ENCODE peak calls at places on chromosomes 7 and 10, in ten cellular contexts. F is esophagus muscularis mucosa, M is H1, N is spleen, D is K562, P is transverse colon, Y is prostate gland, C is endothelial cell of umbilical vein, L is suprapubic skin, R is breast epithelium. H is an unnamed sample.

GRCh38 chr7:81600608-81601007 is 169.2 kb downstream of the HGF start:
- DNase-seq in R (no peak), N (no peak), Y (no peak), L (no peak), C (no peak), F (no peak), D (no peak), P (no peak), M (no peak), H (no peak)

GRCh38 chr7:130276796-130277762 is 10.4 kb downstream of the CPA2 start:
- DNase-seq in M (no peak), D (no peak), F (no peak), N (no peak), R (no peak), P (no peak), L (no peak), Y (no peak), C (no peak), H (no peak)

GRCh38 chr7:30925117-30925516 is 13.5 kb downstream of the AQP1 start:
- DNase-seq in D (no peak), N (no peak), Y (no peak), M (no peak), L (peak; percentile 30), F (no peak), R (no peak), C (no peak), P (no peak), H (no peak)

GRCh38 chr7:157617401-157617800 is 280.6 kb downstream of the DNAJB6 start:
- DNase-seq in D (no peak), N (no peak), R (no peak), Y (no peak), P (no peak), L (no peak), M (no peak), C (no peak), F (no peak), H (no peak)

GRCh38 chr10:122034149-122034756 is 45.3 kb downstream of the TACC2 start:
- DNase-seq in Y (no peak), L (no peak), P (peak; percentile 26), N (peak; percentile 6), F (no peak), R (no peak), C (no peak), D (no peak), M (no peak), H (no peak)

GRCh38 chr10:59064759-59065498 is 111.5 kb upstream of the PHYHIPL start:
- DNase-seq in C (no peak), P (no peak), Y (no peak), F (no peak), M (no peak), N (no peak), R (no peak), D (no peak), L (no peak), H (no peak)

GRCh38 chr7:2016021-2016631 is 216.6 kb downstream of the MAD1L1 start:
- DNase-seq in R (no peak), L (peak; percentile 52), F (no peak), C (no peak), D (no peak), P (no peak), Y (no peak), N (peak; percentile 72), M (no peak), H (no peak)

GRCh38 chr10:49081532-49082275 is 33.6 kb downstream of the VSTM4 start:
- DNase-seq in C (no peak), D (no peak), R (no peak), L (no peak), F (peak; percentile 91), Y (no peak), N (no peak), P (no peak), M (no peak), H (peak; percentile 52)

DNA sequence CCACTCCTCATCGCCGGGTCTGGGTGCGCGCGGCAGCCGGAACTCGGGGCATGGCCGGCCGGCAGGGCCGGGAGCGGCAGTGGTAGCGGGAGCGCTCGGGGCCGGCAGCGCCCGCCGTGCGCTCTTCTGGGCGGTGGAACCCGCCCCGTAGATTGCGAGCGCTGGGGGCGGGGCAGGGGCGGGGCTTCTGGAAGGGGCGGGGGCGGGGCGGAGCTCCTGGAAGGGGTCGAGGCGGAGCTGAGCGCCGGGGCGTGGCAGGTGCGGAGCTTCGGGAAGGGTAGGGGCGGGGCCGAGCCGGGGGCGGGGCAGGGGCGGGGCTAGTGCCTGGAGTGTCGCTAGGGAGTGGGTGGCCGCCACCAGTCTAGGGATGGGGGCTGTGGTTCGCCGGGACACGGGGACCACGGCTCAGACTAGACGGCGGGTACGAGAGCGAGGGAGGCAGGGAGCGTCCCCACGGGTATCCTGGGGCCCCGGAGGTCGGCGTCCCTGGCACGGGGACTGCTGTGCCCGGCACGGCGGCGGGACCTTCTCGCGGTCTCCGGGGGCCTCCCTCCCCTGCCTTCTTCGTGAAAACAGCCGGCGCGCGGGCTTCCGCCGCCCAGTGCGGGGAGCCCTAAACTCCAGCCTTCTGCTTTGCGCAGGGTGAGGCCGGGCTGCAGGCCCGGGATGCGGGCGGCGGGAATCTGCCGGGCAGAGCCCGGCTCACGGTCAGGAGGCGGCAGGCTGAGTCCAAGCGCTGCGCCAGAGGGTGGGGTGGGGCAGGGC is at the start of gene STK32C:
- DNase-seq in R (peak; percentile 84), C (peak; percentile 72), N (peak; percentile 97), M (peak; percentile 61), D (peak; percentile 97), P (peak; percentile 93), Y (peak; percentile 90), L (peak; percentile 91), F (peak; percentile 99), H (peak; percentile 95)
- TF ChIP-seq POLR2A in R (no peak), C (no peak), N (no peak), M (no peak), D (no peak), P (peak; percentile 43), Y (peak; percentile 12), L (no peak), F (no peak), H (no peak)

GRCh38 chr7:106735637-106736036 is 74.7 kb upstream of the CCDC71L start:
- DNase-seq in P (no peak), L (no peak), N (no peak), D (no peak), M (no peak), C (no peak), Y (no peak), R (no peak), F (no peak), H (no peak)

GRCh38 chr7:106731637-106732036 is 70.7 kb upstream of the CCDC71L start:
- DNase-seq in F (no peak), L (no peak), M (no peak), Y (no peak), N (no peak), R (no peak), C (peak; percentile 74), D (no peak), P (no peak), H (no peak)

GRCh38 chr7:106732045-106732444 is 71.1 kb upstream of the CCDC71L start:
- DNase-seq in Y (no peak), R (no peak), C (no peak), D (no peak), L (no peak), N (no peak), P (no peak), F (no peak), M (no peak), H (no peak)

GRCh38 chr7:106730021-106730420 is 69.1 kb upstream of the CCDC71L start:
- DNase-seq in P (no peak), L (no peak), Y (no peak), D (no peak), R (no peak), C (peak; percentile 31), F (no peak), N (no peak), M (no peak), H (no peak)

DNA sequence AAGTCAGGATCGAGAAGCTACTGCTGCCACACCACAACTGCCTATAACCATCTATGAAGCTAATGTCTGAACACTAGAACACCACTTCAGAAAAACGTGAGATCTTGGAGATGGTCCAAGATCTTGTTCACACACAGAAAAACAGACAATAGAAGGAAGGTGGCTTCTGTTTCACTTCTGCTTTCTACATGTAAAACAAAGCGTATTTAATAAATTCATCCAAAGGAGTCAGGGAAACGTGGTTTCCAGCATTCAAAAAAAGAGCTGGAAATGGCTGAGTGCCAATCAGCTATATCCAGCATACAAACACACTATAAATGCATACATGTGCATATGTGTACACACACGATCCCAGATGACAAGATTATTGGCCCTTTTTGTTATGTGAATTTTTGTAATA is 70.2 kb upstream of the CCDC71L start:
- DNase-seq in M (no peak), P (no peak), R (no peak), C (peak; percentile 96), N (no peak), Y (no peak), L (no peak), F (no peak), D (no peak), H (no peak)
- H3K4me3 ChIP-seq in M (no peak overlapping the region), P (no peak overlapping the region), R (no peak overlapping the region), C (no peak overlapping the region), N (no peak overlapping the region), Y (no peak overlapping the region), L (no peak overlapping the region), F (no peak overlapping the region), D (no peak overlapping the region), H (no peak overlapping the region)

GRCh38 chr7:68692511-68692910 is 905.8 kb upstream of the AUTS2 start:
- DNase-seq in L (no peak), P (no peak), D (no peak), Y (no peak), C (no peak), N (no peak), R (no peak), F (no peak), M (no peak), H (no peak)

GRCh38 chr7:68694656-68695055 is 903.6 kb upstream of the AUTS2 start:
- DNase-seq in R (no peak), P (no peak), N (no peak), C (no peak), M (no peak), L (no peak), Y (no peak), D (no peak), F (no peak), H (no peak)

GRCh38 chr7:68688416-68689086 is 909.7 kb upstream of the AUTS2 start:
- DNase-seq in D (no peak), C (no peak), Y (no peak), L (no peak), P (no peak), F (no peak), M (no peak), R (peak; percentile 25), N (no peak), H (no peak)

GRCh38 chr7:68689087-68689433 is 909.2 kb upstream of the AUTS2 start:
- DNase-seq in Y (no peak), P (no peak), D (no peak), L (no peak), N (no peak), M (no peak), F (no peak), R (no peak), C (no peak), H (no peak)

GRCh38 chr7:68691261-68692216 is 906.7 kb upstream of the AUTS2 start:
- DNase-seq in D (no peak), P (no peak), C (no peak), F (no peak), N (no peak), M (no peak), R (no peak), Y (no peak), L (no peak), H (no peak)
- TF ChIP-seq POLR2AphosphoS5 in D (no peak), P (no peak), C (no peak), F (peak; percentile 49), N (no peak), M (no peak), R (no peak), Y (no peak), L (no peak), H (no peak)

GRCh38 chr7:150381096-150381495 is 2.0 kb downstream of the ZNF775 start:
- DNase-seq in M (no peak), P (no peak), L (no peak), F (no peak), R (no peak), Y (peak; percentile 33), N (no peak), D (no peak), C (no peak), H (no peak)

GRCh38 chr7:150381785-150382122 is 2.6 kb downstream of the ZNF775 start:
- DNase-seq in C (no peak), L (no peak), Y (no peak), D (no peak), M (no peak), N (no peak), F (no peak), P (no peak), R (no peak), H (no peak)

GRCh38 chr7:150378853-150379589 is at the start of gene ZNF775:
- DNase-seq in N (peak; percentile 98), Y (peak; percentile 98), R (peak; percentile 95), M (peak; percentile 89), C (peak; percentile 93), D (peak; percentile 100), F (peak; percentile 97), L (peak; percentile 96), P (peak; percentile 97), H (peak; percentile 99)

GRCh38 chr7:150379590-150380379 is 655 bp downstream of the ZNF775 start:
- DNase-seq in P (no peak), C (peak; percentile 41), Y (no peak), M (no peak), D (peak; percentile 71), N (no peak), R (no peak), L (no peak), F (no peak), H (peak; percentile 82)

GRCh38 chr7:150380463-150380862 is 1.3 kb downstream of the ZNF775 start:
- DNase-seq in D (no peak), C (no peak), N (no peak), L (no peak), Y (no peak), F (no peak), M (no peak), P (no peak), R (no peak), H (no peak)
- TF ChIP-seq POLR2A in D (no peak), C (no peak), N (no peak), L (no peak), Y (no peak), F (no peak), M (no peak), P (no peak), R (no peak), H (no peak)

H was measured in upper lobe of left lung.